ENCODE peak calls at places on chromosome 1, in six cellular contexts. B, A, E, Y, G and J are unnamed samples.

GRCh38 chr1:116817582-116818064 is 63.4 kb downstream of the CD2 start:
- DNase-seq in G (peak; percentile 77), A (peak; percentile 86), B (peak; percentile 57), E (peak; percentile 66), Y (peak; percentile 85), J (peak; percentile 16)

GRCh38 chr1:162987866-162988265 is 81.3 kb upstream of the RGS4 start:
- DNase-seq in E (no peak), B (no peak), Y (no peak), G (no peak), A (no peak), J (peak; percentile 70)

GRCh38 chr1:165057956-165058355 is 298.6 kb downstream of the LMX1A start:
- DNase-seq in A (no peak), E (no peak), Y (no peak), G (no peak), B (no peak), J (no peak)

GRCh38 chr1:57270926-57271698 is 152.7 kb downstream of the DAB1 start:
- DNase-seq in Y (no peak), G (no peak), E (no peak), A (peak; percentile 51), B (no peak), J (no peak)

GRCh38 chr1:28354121-28354520 is 15.4 kb upstream of the PHACTR4 start:
- DNase-seq in Y (no peak), B (peak; percentile 42), A (no peak), E (no peak), G (no peak), J (peak; percentile 80)

GRCh38 chr1:35886606-35887431 is 3.8 kb downstream of the AGO1 start:
- DNase-seq in B (no peak), E (no peak), A (peak; percentile 90), Y (no peak), G (no peak), J (no peak)

GRCh38 chr1:229694053-229694693 is 68.1 kb downstream of the URB2 start:
- DNase-seq in A (peak; percentile 69), G (no peak), B (peak; percentile 59), Y (peak; percentile 93), E (no peak), J (no peak)

GRCh38 chr1:229406798-229407197 is 27.1 kb downstream of the ACTA1 start:
- DNase-seq in G (no peak), A (no peak), Y (no peak), B (no peak), E (no peak), J (no peak)

GRCh38 chr1:38034871-38035270 is 11.7 kb downstream of the POU3F1 start:
- DNase-seq in G (no peak), E (no peak), A (no peak), Y (no peak), B (no peak), J (no peak)

GRCh38 chr1:223248787-223249175 is 105.7 kb upstream of the TLR5 start:
- DNase-seq in E (peak; percentile 74), B (no peak), G (peak; percentile 82), Y (no peak), A (no peak), J (no peak)

GRCh38 chr1:84253891-84254290 is 47.6 kb upstream of the SAMD13 start:
- DNase-seq in A (no peak), G (no peak), Y (no peak), B (peak; percentile 52), E (no peak), J (peak; percentile 87)

GRCh38 chr1:186806477-186806876 is 22.3 kb upstream of the PLA2G4A start:
- DNase-seq in A (peak; percentile 53), Y (no peak), E (no peak), B (no peak), G (no peak), J (no peak)

GRCh38 chr1:166083887-166084286 is 82.9 kb downstream of the FAM78B start:
- DNase-seq in Y (no peak), B (no peak), E (no peak), A (no peak), G (no peak), J (no peak)

GRCh38 chr1:19676438-19676922 is 11.8 kb downstream of the HTR6 start:
- DNase-seq in Y (peak; percentile 61), B (no peak), E (no peak), A (no peak), G (no peak), J (no peak)

GRCh38 chr1:184838374-184838995 is 83.8 kb upstream of the EDEM3 start:
- DNase-seq in E (no peak), Y (no peak), A (no peak), B (no peak), G (peak; percentile 56), J (peak; percentile 86)

GRCh38 chr1:159448181-159448580 is 8.7 kb downstream of the OR10J1 start:
- DNase-seq in G (no peak), A (no peak), B (no peak), Y (no peak), E (no peak), J (no peak)

GRCh38 chr1:153790282-153790995 is 15.2 kb downstream of the SLC27A3 start:
- DNase-seq in A (no peak), Y (no peak), B (peak; percentile 65), G (no peak), E (no peak), J (no peak)

GRCh38 chr1:205541161-205541886 is 36.9 kb downstream of the CDK18 start:
- DNase-seq in G (no peak), A (peak; percentile 12), E (no peak), Y (no peak), B (no peak), J (no peak)

GRCh38 chr1:27536767-27537166 is 46.8 kb upstream of the WASF2 start:
- DNase-seq in G (peak; percentile 15), Y (no peak), B (no peak), E (no peak), A (peak; percentile 96), J (no peak)

GRCh38 chr1:43835141-43836021 is 98.2 kb upstream of the ARTN start:
- DNase-seq in Y (no peak), B (no peak), A (no peak), E (no peak), G (no peak), J (no peak)

GRCh38 chr1:54425152-54425584 is 19.0 kb upstream of the SSBP3 start:
- DNase-seq in B (no peak), G (no peak), E (no peak), Y (no peak), A (no peak), J (no peak)

GRCh38 chr1:14421977-14422609 is 176.4 kb upstream of the KAZN start:
- DNase-seq in B (no peak), A (no peak), Y (no peak), E (no peak), G (no peak), J (no peak)

GRCh38 chr1:10232213-10232612 is 21.8 kb downstream of the KIF1B start:
- DNase-seq in G (no peak), A (no peak), E (no peak), Y (no peak), B (no peak), J (no peak)

GRCh38 chr1:10225573-10225972 is 15.2 kb downstream of the KIF1B start:
- DNase-seq in G (no peak), A (no peak), E (no peak), Y (no peak), B (no peak), J (no peak)

GRCh38 chr1:10229903-10230302 is 19.5 kb downstream of the KIF1B start:
- DNase-seq in A (no peak), G (no peak), Y (no peak), E (no peak), B (no peak), J (no peak)

GRCh38 chr1:10228528-10228927 is 18.2 kb downstream of the KIF1B start:
- DNase-seq in A (no peak), E (no peak), B (no peak), G (no peak), Y (no peak), J (no peak)
- H3K27ac ChIP-seq in A (no peak overlapping the region), E (no peak overlapping the region), B (no peak overlapping the region), G (no peak overlapping the region), Y (no peak overlapping the region), J (no peak overlapping the region)

GRCh38 chr1:203309115-203309429 is 3.8 kb downstream of the BTG2 start:
- DNase-seq in G (peak; percentile 54), A (no peak), E (no peak), Y (no peak), B (no peak), J (no peak)

GRCh38 chr1:203307690-203308126 is 2.4 kb downstream of the BTG2 start:
- DNase-seq in G (no peak), B (no peak), A (no peak), E (no peak), Y (no peak), J (no peak)

GRCh38 chr1:203306970-203307541 is 1.7 kb downstream of the BTG2 start:
- DNase-seq in G (peak; percentile 65), Y (no peak), A (no peak), B (no peak), E (peak; percentile 52), J (no peak)

GRCh38 chr1:203308205-203309114 is 3.1 kb downstream of the BTG2 start:
- DNase-seq in A (no peak), Y (no peak), B (no peak), G (peak; percentile 41), E (no peak), J (no peak)

DNA sequence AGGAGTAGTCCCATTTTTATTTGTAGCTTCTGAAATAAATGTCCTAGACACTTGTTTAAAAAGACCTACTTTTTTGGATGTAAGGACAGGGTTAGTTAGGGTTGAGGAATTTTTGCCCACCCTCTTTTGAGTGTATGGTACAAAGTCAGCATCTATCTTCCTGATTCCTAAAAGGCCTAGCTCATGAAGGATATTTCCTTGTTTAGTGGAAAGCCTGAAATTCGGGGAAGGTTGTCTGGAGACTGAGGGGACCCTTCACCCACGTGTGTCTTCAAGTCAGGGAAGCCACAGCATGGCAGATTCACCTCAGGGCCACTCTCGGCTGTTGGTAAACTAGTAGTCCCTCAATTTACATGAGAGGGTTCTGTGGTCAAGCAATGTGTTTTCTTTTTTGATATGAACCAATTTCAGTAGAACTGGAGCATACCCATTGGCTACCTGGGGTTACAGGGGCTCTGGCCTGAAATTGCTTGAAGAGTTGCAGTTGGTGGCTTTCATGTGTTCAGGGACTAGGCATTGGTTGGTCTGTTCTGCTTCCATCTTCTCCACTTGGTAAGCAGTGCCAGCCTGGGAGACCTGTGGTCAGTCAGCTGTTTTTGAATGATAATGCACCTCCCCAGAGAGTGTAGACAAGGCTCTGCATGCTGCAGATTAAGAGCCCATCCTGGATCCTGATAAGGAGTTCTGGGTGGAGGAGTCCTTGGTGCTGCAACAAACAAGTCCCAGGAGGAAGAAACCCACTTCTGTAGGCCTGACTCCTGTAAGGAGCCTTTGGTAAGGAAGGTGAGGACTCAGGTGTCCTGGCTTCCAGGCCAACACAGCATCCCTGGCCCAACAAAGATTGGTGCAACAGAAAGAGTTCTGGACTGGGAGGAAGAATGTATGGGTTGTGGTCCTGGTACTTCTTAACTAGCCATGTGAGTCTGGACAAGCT is 6.3 kb downstream of the BTG2 start:
- DNase-seq in Y (no peak), B (no peak), G (peak; percentile 6), E (no peak), A (no peak), J (no peak)
- H3K27ac ChIP-seq in Y (peak overlapping the region; percentile 44), B (peak overlapping the region; percentile 24), G (no peak overlapping the region), E (no peak overlapping the region), A (no peak overlapping the region), J (no peak overlapping the region)

DNA sequence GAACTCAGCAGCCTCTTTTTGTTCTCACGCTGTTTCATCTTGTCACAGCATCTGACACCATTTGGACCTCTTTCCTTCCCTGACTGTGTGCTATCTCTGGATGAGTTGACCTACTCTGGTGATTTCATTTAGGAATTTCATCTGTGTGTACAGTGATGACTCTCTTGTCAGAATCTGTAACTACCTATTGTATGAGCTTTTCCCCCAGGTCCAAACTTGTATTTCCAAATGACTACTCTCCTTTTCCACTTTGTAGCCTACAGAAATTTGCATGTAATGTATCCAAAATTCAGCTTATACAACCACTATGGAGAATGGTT is 58.9 kb upstream of the MACF1 start:
- DNase-seq in A (no peak), E (no peak), B (no peak), Y (no peak), G (no peak), J (no peak)
- H3K27ac ChIP-seq in A (no peak overlapping the region), E (no peak overlapping the region), B (no peak overlapping the region), Y (no peak overlapping the region), G (no peak overlapping the region), J (peak overlapping the region; percentile 60)

GRCh38 chr1:206896261-206896660 is 982 bp upstream of the IL24 start:
- DNase-seq in G (no peak), E (no peak), B (no peak), Y (no peak), A (peak; percentile 5), J (no peak)
- H3K27ac ChIP-seq in G (no peak overlapping the region), E (no peak overlapping the region), B (no peak overlapping the region), Y (no peak overlapping the region), A (no peak overlapping the region), J (peak overlapping the region; percentile 91)